ENCODE peak calls at places on chromosomes 5 and 9, in ten cellular contexts. M is H54, B is tibial artery, N is cardiac septum, I is neuronal stem cell, Z is erythroblast, X is Daoy, K is Caki2, Q is NCI-H146, C is GM23248. U is an unnamed sample.

GRCh38 chr5:88665750-88666215 is 217.2 kb downstream of the MEF2C start:
- DNase-seq in Z (no peak), I (peak), B (no peak), Q (no peak), N (no peak), M (no peak), K (peak), C (no peak), X (no peak), U (no peak)

GRCh38 chr9:133710661-133711427 is 27.3 kb downstream of the SARDH start:
- DNase-seq in K (no peak), C (no peak), N (no peak), B (no peak), I (no peak), M (no peak), Z (no peak), X (peak), Q (no peak), U (no peak)

GRCh38 chr5:118450924-118451332 is 537.4 kb downstream of the DTWD2 start:
- DNase-seq in I (peak), K (no peak), Q (no peak), N (no peak), X (no peak), B (no peak), Z (no peak), M (no peak), C (no peak), U (no peak)

GRCh38 chr9:36426945-36427344 is 26.9 kb upstream of the RNF38 start:
- DNase-seq in Q (no peak), M (no peak), K (no peak), Z (no peak), C (no peak), N (no peak), I (no peak), B (no peak), X (no peak), U (no peak)

GRCh38 chr9:115063058-115063850 is 54.7 kb downstream of the TNC start:
- DNase-seq in X (peak), C (peak), I (no peak), B (no peak), K (no peak), Q (no peak), N (no peak), M (no peak), Z (no peak), U (no peak)

GRCh38 chr5:138696501-138696900 is 56.7 kb upstream of the CTNNA1 start:
- DNase-seq in Z (no peak), C (peak), X (peak), I (no peak), N (no peak), Q (no peak), K (peak), M (peak), B (no peak), U (no peak)

GRCh38 chr5:80216753-80217596 is 38.9 kb downstream of the SERINC5 start:
- DNase-seq in Q (no peak), K (no peak), Z (peak), B (peak), M (no peak), C (peak), I (no peak), N (peak), X (peak), U (no peak)

GRCh38 chr5:95760291-95761191 is 29.4 kb downstream of the RHOBTB3 start:
- DNase-seq in C (peak), Z (no peak), K (peak), Q (no peak), I (no peak), N (no peak), M (peak), X (peak), B (no peak), U (no peak)

GRCh38 chr9:76592105-76593010 is 133.4 kb downstream of the GCNT1 start:
- DNase-seq in Z (no peak), N (no peak), I (no peak), Q (no peak), X (no peak), M (no peak), C (peak), K (no peak), B (no peak), U (no peak)

GRCh38 chr5:36689225-36689624 is 82.8 kb downstream of the SLC1A3 start:
- DNase-seq in Z (no peak), X (peak), I (no peak), B (no peak), K (no peak), Q (no peak), C (peak), M (no peak), N (no peak), U (no peak)

GRCh38 chr9:135580664-135581380 is 19.3 kb downstream of the PAEP start:
- DNase-seq in Z (no peak), B (no peak), C (no peak), I (no peak), Q (no peak), X (no peak), K (no peak), M (no peak), N (no peak), U (no peak)

GRCh38 chr9:125436613-125437443 is 175.2 kb downstream of the GAPVD1 start:
- DNase-seq in B (peak), N (peak), K (no peak), Q (no peak), X (no peak), M (no peak), C (no peak), I (no peak), Z (no peak), U (no peak)

GRCh38 chr5:81657386-81657785 is 93.5 kb downstream of the SSBP2 start:
- DNase-seq in K (no peak), N (no peak), M (no peak), B (no peak), Q (peak), I (no peak), C (no peak), Z (no peak), X (peak), U (no peak)

GRCh38 chr9:76634356-76635054 is 129.7 kb upstream of the PCA3 start:
- DNase-seq in C (peak), B (no peak), M (peak), I (no peak), X (no peak), Z (peak), Q (peak), N (no peak), K (peak), U (no peak)

GRCh38 chr9:15416880-15417279 is 5.8 kb upstream of the SNAPC3 start:
- DNase-seq in C (peak), Q (peak), B (no peak), Z (peak), I (no peak), X (peak), K (no peak), M (no peak), N (no peak), U (peak)

GRCh38 chr9:95017661-95018060 is 291.2 kb downstream of the AOPEP start:
- DNase-seq in M (no peak), X (no peak), B (no peak), Q (no peak), N (no peak), I (no peak), K (no peak), Z (no peak), C (peak), U (no peak)

GRCh38 chr5:39464096-39464495 is 39.3 kb upstream of the DAB2 start:
- DNase-seq in Q (no peak), K (no peak), I (no peak), N (no peak), X (no peak), Z (no peak), B (no peak), M (no peak), C (peak), U (no peak)

GRCh38 chr9:89664896-89665329 is 60.1 kb downstream of the GADD45G start:
- DNase-seq in M (no peak), X (no peak), I (no peak), C (no peak), Q (peak), K (peak), N (no peak), Z (no peak), B (no peak), U (no peak)

GRCh38 chr5:100644776-100645175 is 109.6 kb downstream of the FAM174A start:
- DNase-seq in M (no peak), Q (no peak), X (no peak), C (no peak), N (no peak), I (no peak), B (no peak), K (no peak), Z (no peak), U (no peak)

GRCh38 chr9:105405514-105406131 is 42.2 kb upstream of the FSD1L start:
- DNase-seq in N (no peak), X (peak), I (no peak), C (peak), K (no peak), Q (no peak), M (no peak), B (no peak), Z (peak), U (peak)

GRCh38 chr5:148011407-148012124 is 52.2 kb upstream of the SPINK5 start:
- DNase-seq in X (peak), Z (no peak), B (no peak), K (peak), I (no peak), Q (no peak), M (peak), C (peak), N (no peak), U (no peak)

GRCh38 chr9:115058684-115059315 is 59.2 kb downstream of the TNC start:
- DNase-seq in N (no peak), M (no peak), B (no peak), K (no peak), I (no peak), X (peak), Z (no peak), Q (no peak), C (peak), U (no peak)

GRCh38 chr9:99013550-99013949 is 69.8 kb downstream of the COL15A1 start:
- DNase-seq in X (no peak), Z (no peak), N (no peak), I (no peak), B (no peak), C (no peak), M (no peak), Q (no peak), K (no peak), U (no peak)

GRCh38 chr5:146284016-146284415 is 54.6 kb upstream of the POU4F3 start:
- DNase-seq in Z (no peak), M (no peak), B (no peak), C (peak), Q (no peak), X (peak), N (no peak), I (no peak), K (no peak), U (no peak)

GRCh38 chr5:138712791-138713190 is 40.4 kb upstream of the CTNNA1 start:
- DNase-seq in B (no peak), I (no peak), M (no peak), Z (no peak), K (no peak), C (no peak), Q (no peak), X (no peak), N (no peak), U (no peak)

GRCh38 chr5:179858241-179858585 is 404 bp downstream of the MRNIP start:
- DNase-seq in B (peak), M (peak), X (peak), N (no peak), Q (peak), I (no peak), Z (peak), C (peak), K (no peak), U (no peak)

GRCh38 chr5:151947924-151948323 is 23.3 kb upstream of the GLRA1 start:
- DNase-seq in K (no peak), B (no peak), Z (no peak), Q (no peak), I (no peak), X (peak), M (no peak), C (no peak), N (no peak), U (no peak)

GRCh38 chr5:90226433-90227099 is 183.0 kb downstream of the CETN3 start:
- DNase-seq in N (no peak), Z (no peak), C (no peak), I (no peak), M (no peak), B (no peak), X (no peak), K (no peak), Q (no peak), U (no peak)